ENCODE peak calls at places on chromosomes 3 and 15, in seven cellular contexts. I is HepG2, L is gastrocnemius medialis, Y is heart left ventricle, K is body of pancreas, T is IMR-90, S is GM12878. O is an unnamed sample.

GRCh38 chr15:60580068-60580467 is 101.1 kb upstream of the ICE2 start:
- ATAC-seq in I (no peak), L (no peak), Y (no peak), K (peak), T (no peak), S (no peak), O (no peak)

GRCh38 chr3:194540268-194540937 is 53.6 kb upstream of the ATP13A3 start:
- ATAC-seq in I (no peak), L (peak), Y (peak), K (no peak), T (no peak), S (no peak), O (peak)

GRCh38 chr15:50181206-50181982 is 602 bp upstream of the SLC27A2 start:
- ATAC-seq in I (no peak), L (no peak), Y (no peak), K (no peak), T (no peak), S (no peak), O (no peak)

GRCh38 chr3:152622813-152623167 is 212.1 kb upstream of the P2RY1 start:
- ATAC-seq in I (no peak), L (no peak), Y (no peak), K (no peak), T (no peak), S (no peak), O (no peak)

GRCh38 chr3:43243590-43244587 is 42.5 kb upstream of the SNRK start:
- ATAC-seq in I (no peak), L (no peak), Y (no peak), K (no peak), T (no peak), S (no peak), O (no peak)

GRCh38 chr3:197613187-197613586 is 57.4 kb upstream of the BDH1 start:
- ATAC-seq in I (no peak), L (no peak), Y (no peak), K (no peak), T (no peak), S (no peak), O (no peak)

GRCh38 chr3:95343228-95343627 is 1280.4 kb downstream of the NSUN3 start:
- ATAC-seq in I (no peak), L (no peak), Y (no peak), K (no peak), T (no peak), S (no peak), O (no peak)

GRCh38 chr3:113274959-113275556 is 63.7 kb downstream of the BOC start:
- ATAC-seq in I (peak), L (no peak), Y (no peak), K (peak), T (no peak), S (no peak), O (no peak)

GRCh38 chr15:85421116-85421925 is 40.9 kb downstream of the AKAP13 start:
- ATAC-seq in I (no peak), L (no peak), Y (peak), K (no peak), T (peak), S (peak), O (no peak)

GRCh38 chr15:41567870-41568269 is 8.9 kb downstream of the TYRO3 start:
- ATAC-seq in I (peak), L (no peak), Y (no peak), K (no peak), T (no peak), S (no peak), O (no peak)

GRCh38 chr3:148697311-148698189 is at the start of gene AGTR1:
- ATAC-seq in I (peak), L (peak), Y (peak), K (peak), T (peak), S (no peak), O (peak)

GRCh38 chr3:37256447-37256846 is 82.1 kb upstream of the LRRFIP2 start:
- ATAC-seq in I (peak), L (peak), Y (peak), K (no peak), T (no peak), S (peak), O (no peak)

GRCh38 chr3:138681463-138682215 is 73.1 kb downstream of the FAIM start:
- ATAC-seq in I (no peak), L (no peak), Y (no peak), K (no peak), T (no peak), S (no peak), O (no peak)

GRCh38 chr3:101988591-101988990 is 139.3 kb downstream of the NFKBIZ start:
- ATAC-seq in I (no peak), L (no peak), Y (no peak), K (no peak), T (no peak), S (peak), O (no peak)

GRCh38 chr3:24004171-24004938 is 59.3 kb downstream of the NR1D2 start:
- ATAC-seq in I (no peak), L (no peak), Y (no peak), K (no peak), T (no peak), S (peak), O (no peak)

GRCh38 chr3:53613111-53613510 is 118.7 kb downstream of the CACNA1D start:
- ATAC-seq in I (no peak), L (no peak), Y (peak), K (no peak), T (no peak), S (peak), O (peak)

GRCh38 chr15:34773916-34774315 is 19.1 kb upstream of the GJD2 start:
- ATAC-seq in I (no peak), L (no peak), Y (no peak), K (no peak), T (no peak), S (no peak), O (no peak)

GRCh38 chr3:181728470-181728869 is 16.7 kb downstream of the SOX2 start:
- ATAC-seq in I (no peak), L (no peak), Y (no peak), K (no peak), T (no peak), S (no peak), O (no peak)

GRCh38 chr15:64844576-64845140 is 2.9 kb downstream of the PLEKHO2 start:
- ATAC-seq in I (no peak), L (no peak), Y (no peak), K (no peak), T (no peak), S (peak), O (no peak)

GRCh38 chr15:31228980-31229826 is 97.4 kb upstream of the KLF13 start:
- ATAC-seq in I (peak), L (no peak), Y (peak), K (peak), T (no peak), S (peak), O (no peak)

GRCh38 chr3:194132465-194133358 is 3.2 kb upstream of the HES1 start:
- ATAC-seq in I (no peak), L (no peak), Y (no peak), K (no peak), T (no peak), S (no peak), O (no peak)

GRCh38 chr15:33547876-33548275 is 237.1 kb downstream of the RYR3 start:
- ATAC-seq in I (peak), L (peak), Y (no peak), K (no peak), T (peak), S (peak), O (no peak)

GRCh38 chr3:185477316-185477715 is 21.5 kb downstream of the TMEM41A start:
- ATAC-seq in I (no peak), L (no peak), Y (no peak), K (no peak), T (no peak), S (no peak), O (no peak)

GRCh38 chr3:55488398-55489055 is 1.4 kb upstream of the WNT5A start:
- ATAC-seq in I (no peak), L (no peak), Y (no peak), K (peak), T (peak), S (peak), O (peak)

DNA sequence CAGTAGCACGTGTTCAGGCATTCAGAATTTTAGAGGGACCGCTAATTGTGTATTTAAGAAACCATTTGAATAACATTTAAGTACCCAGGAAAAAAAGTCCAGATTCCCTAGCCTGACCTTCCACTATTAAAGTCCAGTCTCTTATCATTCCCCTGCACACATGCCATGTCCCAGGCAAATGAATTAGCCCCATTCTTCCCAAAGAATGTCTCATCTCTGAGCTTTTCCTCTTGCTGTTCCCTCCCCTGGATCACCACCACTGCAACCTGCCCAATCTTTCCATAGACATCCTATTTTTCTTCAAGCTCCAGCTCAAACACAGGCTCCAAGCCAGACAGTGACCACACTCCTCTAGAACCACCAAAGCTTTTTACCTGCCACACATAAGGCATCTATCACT is 25.9 kb downstream of the PLD1 start:
- ATAC-seq in I (peak), L (no peak), Y (no peak), K (no peak), T (no peak), S (no peak), O (no peak)
- TF ChIP-seq POLR2A in I (no peak), L (no peak), Y (no peak), K (no peak), T (no peak), S (no peak), O (no peak)

DNA sequence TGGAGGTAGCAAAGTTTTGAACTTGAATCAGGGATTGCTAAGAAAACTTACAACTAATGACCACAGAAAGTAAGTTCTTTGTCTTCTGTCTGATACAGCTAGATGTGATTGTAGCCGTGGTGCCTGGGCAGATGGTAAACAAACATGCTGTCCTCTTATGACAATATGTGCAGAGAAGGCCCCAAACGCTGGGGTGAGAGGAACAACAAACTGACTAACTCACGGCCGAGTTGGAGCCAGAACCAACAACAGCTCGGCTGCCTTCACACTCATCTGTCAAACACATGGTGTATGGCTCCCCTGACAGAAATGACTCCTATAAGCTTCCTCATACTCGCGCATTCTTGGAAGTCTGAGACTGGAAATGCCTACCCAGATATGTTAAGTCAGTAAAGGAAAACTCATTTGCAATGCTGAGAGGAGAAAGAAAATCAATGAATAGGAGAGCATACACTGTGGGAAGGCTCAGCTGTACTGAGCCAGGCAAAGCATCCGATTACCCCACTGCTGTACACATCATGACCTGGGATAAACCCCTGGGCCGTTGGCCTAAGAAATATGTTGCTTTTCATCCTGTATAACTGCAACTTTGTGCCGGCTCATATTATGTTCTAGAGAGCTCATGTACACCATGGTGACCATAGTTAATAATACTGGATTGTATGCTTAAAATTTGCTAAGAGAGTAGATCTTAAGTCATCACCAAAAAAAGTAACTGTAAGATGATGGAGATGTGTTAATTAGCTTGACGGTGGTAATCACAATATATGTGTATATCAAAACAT is 5.7 kb downstream of the THBS1 start:
- ATAC-seq in I (no peak), L (peak), Y (no peak), K (no peak), T (no peak), S (no peak), O (no peak)
- TF ChIP-seq POLR2A in I (peak), L (no peak), Y (no peak), K (no peak), T (peak), S (no peak), O (no peak)

DNA sequence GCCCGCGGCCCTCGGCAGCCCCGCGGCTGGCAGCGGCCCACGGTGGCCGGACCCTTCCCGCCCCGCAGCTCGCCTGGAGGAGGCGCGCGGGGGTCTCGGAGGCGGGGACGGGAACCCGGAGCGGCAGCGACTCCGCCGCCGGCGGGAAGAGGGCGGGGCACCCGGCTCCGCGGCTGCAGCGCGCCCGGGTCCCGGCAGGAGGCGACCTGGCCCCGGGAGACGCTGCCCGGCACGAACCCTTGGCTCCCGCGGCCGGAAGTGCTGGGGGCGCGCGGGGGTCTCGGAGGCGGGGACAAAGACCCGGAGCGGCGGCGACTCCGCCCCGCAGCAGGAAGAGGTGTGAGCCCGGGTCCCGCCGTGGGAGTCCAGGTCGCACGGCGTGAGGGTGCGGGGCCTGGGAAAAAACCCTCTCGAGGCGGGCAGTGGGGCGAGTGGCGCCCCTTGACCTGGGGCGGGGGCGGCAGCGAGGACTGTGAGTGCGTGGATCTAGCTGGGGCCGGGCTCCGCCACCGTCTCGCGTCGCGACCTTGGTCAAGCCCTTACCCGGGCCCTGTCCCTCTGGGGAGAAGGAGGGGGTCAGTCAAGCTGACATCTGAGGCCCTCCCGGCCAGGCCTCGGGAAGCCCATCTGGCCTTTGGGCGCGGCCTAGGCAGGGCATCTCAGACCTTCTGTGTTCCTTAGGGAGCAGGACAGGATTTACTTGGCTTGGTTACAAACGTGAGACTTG is at the start of gene CIB2:
- ATAC-seq in I (peak), L (peak), Y (peak), K (peak), T (peak), S (peak), O (peak)
- TF ChIP-seq POLR2A in I (no peak), L (no peak), Y (peak), K (peak), T (peak), S (peak), O (peak)

GRCh38 chr15:97748576-97748975 is 211.9 kb upstream of the ARRDC4 start:
- ATAC-seq in I (no peak), L (no peak), Y (no peak), K (no peak), T (no peak), S (no peak), O (no peak)
- TF ChIP-seq POLR2A in I (no peak), L (no peak), Y (no peak), K (no peak), T (no peak), S (no peak), O (no peak)

DNA sequence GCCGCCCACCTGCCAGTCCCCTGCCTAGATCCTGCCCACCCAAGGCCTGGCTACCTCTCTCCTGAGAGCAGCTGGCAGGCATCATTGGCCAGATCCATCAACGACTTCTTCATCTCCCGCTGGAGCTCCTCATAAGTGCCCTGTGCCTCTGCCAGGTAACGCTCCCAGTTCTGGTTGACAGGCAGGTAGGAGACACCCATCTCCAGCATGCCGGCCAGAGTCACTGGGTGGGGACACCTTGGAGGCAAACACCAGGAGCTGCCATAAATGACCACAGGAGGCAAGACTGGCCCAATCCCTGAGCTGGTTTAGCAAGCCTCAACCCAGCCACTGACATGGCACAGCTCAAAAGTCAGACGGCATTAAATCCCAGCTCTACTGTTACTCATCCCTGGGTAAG is 7.5 kb downstream of the POLG start:
- ATAC-seq in I (no peak), L (no peak), Y (no peak), K (no peak), T (no peak), S (no peak), O (no peak)
- TF ChIP-seq POLR2A in I (no peak), L (no peak), Y (no peak), K (no peak), T (no peak), S (no peak), O (no peak)

DNA sequence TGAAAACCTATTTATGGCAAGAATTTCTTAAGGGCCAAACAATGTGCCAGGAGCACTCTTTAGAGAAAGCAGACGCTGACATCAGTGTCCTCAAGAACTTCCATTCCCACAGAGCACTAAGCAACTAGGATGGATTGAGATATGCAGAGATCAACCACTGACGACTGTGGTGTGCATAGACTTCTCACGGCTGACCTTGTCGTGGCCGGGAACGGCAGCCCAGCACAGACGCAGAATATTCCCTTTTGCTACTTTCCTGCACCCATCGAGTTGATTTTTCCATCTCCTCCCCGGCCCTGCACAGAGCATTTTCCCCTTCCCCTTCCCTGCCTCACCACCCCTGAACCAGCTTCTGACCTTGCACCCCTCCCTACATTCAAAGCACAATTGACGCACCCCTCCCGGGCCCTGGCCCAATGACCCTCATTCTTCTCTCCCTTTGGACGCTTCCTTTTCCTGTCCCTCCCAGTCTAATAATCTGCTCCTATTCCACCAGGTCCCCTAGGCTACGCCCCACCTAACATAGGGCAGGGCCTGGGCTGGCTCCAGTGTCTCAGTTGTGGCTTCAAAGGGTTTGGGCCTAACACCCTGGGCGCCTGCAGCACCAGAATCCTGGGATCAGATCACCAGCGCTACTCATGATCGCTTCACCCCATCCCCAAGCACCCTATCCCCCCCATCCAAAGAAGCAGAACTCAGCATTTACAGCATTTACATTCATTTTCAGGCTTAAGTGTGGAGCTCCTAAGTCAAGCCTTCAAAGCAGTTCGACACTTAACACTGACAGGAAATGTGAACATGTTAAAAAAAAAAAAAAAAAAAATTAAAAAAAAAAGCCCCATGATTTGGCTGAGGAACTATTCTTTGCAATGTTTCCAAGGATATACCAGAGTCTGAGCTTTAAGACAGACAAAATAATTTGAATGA is 151.2 kb downstream of the FOXP1 start:
- ATAC-seq in I (no peak), L (no peak), Y (peak), K (no peak), T (no peak), S (no peak), O (peak)
- TF ChIP-seq POLR2A in I (no peak), L (no peak), Y (no peak), K (no peak), T (no peak), S (no peak), O (no peak)

DNA sequence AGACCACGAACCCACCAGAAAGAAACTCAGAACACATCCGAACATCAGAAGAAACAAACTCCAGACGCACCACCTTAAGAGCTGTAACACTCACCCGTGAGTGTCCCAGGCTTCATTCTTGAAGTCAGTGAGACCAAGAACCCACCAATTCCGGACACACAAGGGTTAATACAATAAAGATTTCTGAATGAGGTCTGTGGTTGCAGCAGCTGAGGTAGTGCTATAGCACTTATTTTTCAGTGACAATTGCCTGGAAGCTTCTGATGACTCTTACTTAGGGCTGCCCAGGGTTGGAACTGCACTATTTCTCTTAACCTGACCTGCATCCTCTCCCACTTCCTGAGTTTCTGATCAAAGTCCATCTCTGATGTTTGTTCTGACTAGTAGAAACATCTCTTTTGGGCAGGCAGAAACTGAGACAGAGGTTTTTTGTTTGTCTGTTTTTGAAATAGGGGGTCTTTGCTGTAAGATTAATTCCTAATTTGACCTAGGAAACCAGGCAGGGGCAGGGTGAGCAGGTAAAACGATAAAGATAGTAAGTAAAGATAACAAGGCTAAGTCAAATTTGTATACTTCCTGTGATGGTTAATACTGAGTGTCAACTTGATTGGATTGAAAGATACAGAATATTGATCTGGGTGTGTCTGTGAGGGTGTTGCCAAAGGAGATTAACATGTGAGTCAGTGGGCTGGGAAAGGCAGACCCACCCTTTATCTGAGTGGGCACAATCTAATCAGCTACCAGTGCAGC is 169.1 kb downstream of the GAP43 start:
- ATAC-seq in I (peak), L (no peak), Y (no peak), K (no peak), T (no peak), S (peak), O (no peak)
- TF ChIP-seq POLR2A in I (peak), L (no peak), Y (no peak), K (no peak), T (no peak), S (no peak), O (no peak)

DNA sequence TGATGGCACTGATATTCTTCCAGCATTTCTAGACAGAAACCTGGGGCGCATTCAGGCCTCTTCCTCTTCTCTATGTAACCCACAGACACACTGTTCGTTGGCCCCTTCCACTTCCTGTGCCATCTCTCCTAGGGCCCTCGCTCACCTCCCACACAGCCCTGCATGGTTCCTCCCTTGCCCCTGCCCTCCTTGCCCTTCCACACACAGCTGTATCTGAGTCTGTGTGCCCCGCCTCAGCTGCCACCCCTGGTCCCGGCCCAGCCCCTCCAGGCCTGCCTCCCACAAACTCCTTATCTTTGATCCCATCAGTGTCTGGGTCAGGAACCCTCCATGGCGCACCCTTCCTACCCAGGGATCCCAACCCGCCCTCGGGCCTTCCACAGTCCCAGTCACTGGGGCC is 37.9 kb downstream of the RAB6B start:
- ATAC-seq in I (no peak), L (no peak), Y (no peak), K (no peak), T (no peak), S (peak), O (no peak)
- TF ChIP-seq POLR2A in I (no peak), L (no peak), Y (no peak), K (no peak), T (no peak), S (no peak), O (no peak)

O was measured in gastroesophageal sphincter.